ENCODE peak calls at places on chromosomes 13 and 19, in seven cellular contexts. One of them, this sample, is unnamed.

GRCh38 chr13:102587916-102588315 is 8.9 kb upstream of the TPP2 start:
- DNase-seq in retinal pigment epithelial cell: no peak
- DNase-seq in mesothelial cell of epicardium: no peak
- DNase-seq in GM12865: no peak
- DNase-seq in neural crest cell: no peak
- DNase-seq in left ventricle myocardium inferior: no peak
- DNase-seq in lower leg skin: no peak
- DNase-seq in this sample: no peak

GRCh38 chr13:30731658-30732390 is 3.5 kb upstream of the ALOX5AP start:
- DNase-seq in retinal pigment epithelial cell: no peak
- DNase-seq in mesothelial cell of epicardium: no peak
- DNase-seq in GM12865: no peak
- DNase-seq in neural crest cell: no peak
- DNase-seq in left ventricle myocardium inferior: no peak
- DNase-seq in lower leg skin: no peak
- DNase-seq in this sample: no peak

GRCh38 chr13:34942732-34943674 is 933 bp downstream of the NBEA start:
- DNase-seq in retinal pigment epithelial cell: no peak
- DNase-seq in mesothelial cell of epicardium: peak; percentile 21
- DNase-seq in GM12865: peak; percentile 11
- DNase-seq in neural crest cell: peak; percentile 5
- DNase-seq in left ventricle myocardium inferior: peak; percentile 24
- DNase-seq in lower leg skin: peak; percentile 84
- DNase-seq in this sample: peak; percentile 53

GRCh38 chr13:59178344-59178743 is 985.4 kb downstream of the DIAPH3 start:
- DNase-seq in retinal pigment epithelial cell: no peak
- DNase-seq in mesothelial cell of epicardium: no peak
- DNase-seq in GM12865: no peak
- DNase-seq in neural crest cell: no peak
- DNase-seq in left ventricle myocardium inferior: no peak
- DNase-seq in lower leg skin: no peak
- DNase-seq in this sample: no peak

GRCh38 chr19:40717880-40718773 is 1.2 kb downstream of the ITPKC start:
- DNase-seq in retinal pigment epithelial cell: no peak
- DNase-seq in mesothelial cell of epicardium: no peak
- DNase-seq in GM12865: no peak
- DNase-seq in neural crest cell: no peak
- DNase-seq in left ventricle myocardium inferior: no peak
- DNase-seq in lower leg skin: peak; percentile 90
- DNase-seq in this sample: peak; percentile 42

GRCh38 chr19:21934593-21934992 is 76.2 kb downstream of the ZNF208 start:
- DNase-seq in retinal pigment epithelial cell: no peak
- DNase-seq in mesothelial cell of epicardium: no peak
- DNase-seq in GM12865: no peak
- DNase-seq in neural crest cell: no peak
- DNase-seq in left ventricle myocardium inferior: no peak
- DNase-seq in lower leg skin: no peak
- DNase-seq in this sample: no peak

GRCh38 chr19:53865918-53866696 is 1.6 kb upstream of the MYADM start:
- DNase-seq in retinal pigment epithelial cell: no peak
- DNase-seq in mesothelial cell of epicardium: no peak
- DNase-seq in GM12865: no peak
- DNase-seq in neural crest cell: peak; percentile 46
- DNase-seq in left ventricle myocardium inferior: peak; percentile 88
- DNase-seq in lower leg skin: peak; percentile 96
- DNase-seq in this sample: peak; percentile 94

GRCh38 chr13:71210861-71211260 is 656.1 kb downstream of the DACH1 start:
- DNase-seq in retinal pigment epithelial cell: no peak
- DNase-seq in mesothelial cell of epicardium: no peak
- DNase-seq in GM12865: no peak
- DNase-seq in neural crest cell: no peak
- DNase-seq in left ventricle myocardium inferior: no peak
- DNase-seq in lower leg skin: no peak
- DNase-seq in this sample: no peak

GRCh38 chr19:19402656-19403372 is 2.7 kb upstream of the GATAD2A start:
- DNase-seq in retinal pigment epithelial cell: no peak
- DNase-seq in mesothelial cell of epicardium: no peak
- DNase-seq in GM12865: no peak
- DNase-seq in neural crest cell: no peak
- DNase-seq in left ventricle myocardium inferior: no peak
- DNase-seq in lower leg skin: no peak
- DNase-seq in this sample: no peak
- TF ChIP-seq CTCF in retinal pigment epithelial cell: no peak
- TF ChIP-seq CTCF in mesothelial cell of epicardium: no peak
- TF ChIP-seq CTCF in GM12865: no peak
- TF ChIP-seq CTCF in neural crest cell: no peak
- TF ChIP-seq CTCF in left ventricle myocardium inferior: no peak
- TF ChIP-seq CTCF in lower leg skin: no peak
- TF ChIP-seq CTCF in this sample: no peak

DNA sequence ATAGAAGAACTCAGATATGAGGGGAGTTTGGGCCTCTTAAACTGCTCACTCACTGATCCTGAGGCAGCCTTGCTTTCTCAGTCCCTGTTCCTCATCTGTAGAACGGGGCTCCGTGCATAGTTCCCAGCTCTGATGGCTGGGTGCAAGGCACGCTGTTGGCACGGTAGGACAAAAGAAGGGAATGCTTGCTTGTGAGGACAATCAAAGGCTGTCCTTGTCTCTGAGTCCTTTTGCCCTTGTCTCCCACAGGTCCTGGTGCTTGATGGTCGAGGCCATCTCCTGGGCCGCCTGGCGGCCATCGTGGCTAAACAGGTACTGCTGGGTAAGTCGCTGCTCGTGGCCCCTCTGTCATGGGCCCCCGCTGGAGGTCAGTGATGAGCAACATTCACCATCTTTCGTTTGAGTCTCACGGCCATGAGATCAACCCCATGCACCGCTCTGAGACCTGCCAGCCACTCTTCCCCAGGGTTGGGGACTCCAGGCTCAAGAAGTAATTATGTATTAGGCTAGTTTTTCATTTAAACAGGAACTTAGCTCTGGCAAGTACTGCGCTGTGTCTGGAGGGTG is 2.3 kb downstream of the RPL13A start:
- DNase-seq in retinal pigment epithelial cell: no peak
- DNase-seq in mesothelial cell of epicardium: no peak
- DNase-seq in GM12865: peak; percentile 88
- DNase-seq in neural crest cell: no peak
- DNase-seq in left ventricle myocardium inferior: no peak
- DNase-seq in lower leg skin: no peak
- DNase-seq in this sample: peak; percentile 58
- TF ChIP-seq CTCF in retinal pigment epithelial cell: no peak
- TF ChIP-seq CTCF in mesothelial cell of epicardium: no peak
- TF ChIP-seq CTCF in GM12865: peak; percentile 70
- TF ChIP-seq CTCF in neural crest cell: no peak
- TF ChIP-seq CTCF in left ventricle myocardium inferior: no peak
- TF ChIP-seq CTCF in lower leg skin: no peak
- TF ChIP-seq CTCF in this sample: peak; percentile 59

DNA sequence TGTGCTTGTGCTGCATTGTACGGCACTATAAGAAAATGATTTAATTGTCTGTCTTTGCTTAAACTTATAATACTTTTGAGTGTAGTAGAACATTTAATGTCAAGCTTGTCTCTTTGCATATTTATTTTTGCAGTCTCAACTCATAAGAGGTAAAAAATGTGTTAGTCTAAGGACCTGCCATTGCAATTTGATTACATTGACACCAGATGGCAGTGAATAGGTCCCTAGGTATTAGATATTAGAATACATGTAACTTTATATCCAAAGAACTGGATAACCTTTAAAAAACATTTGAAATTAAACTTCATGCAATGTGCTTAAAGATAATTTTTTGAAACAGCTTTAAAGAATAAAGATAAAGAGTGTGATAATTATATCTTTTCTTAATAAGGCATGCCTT is 1421.3 kb downstream of the OLFM4 start:
- DNase-seq in retinal pigment epithelial cell: no peak
- DNase-seq in mesothelial cell of epicardium: no peak
- DNase-seq in GM12865: no peak
- DNase-seq in neural crest cell: no peak
- DNase-seq in left ventricle myocardium inferior: no peak
- DNase-seq in lower leg skin: no peak
- DNase-seq in this sample: no peak
- TF ChIP-seq CTCF in retinal pigment epithelial cell: peak; percentile 44
- TF ChIP-seq CTCF in mesothelial cell of epicardium: no peak
- TF ChIP-seq CTCF in GM12865: no peak
- TF ChIP-seq CTCF in neural crest cell: peak; percentile 58
- TF ChIP-seq CTCF in left ventricle myocardium inferior: no peak
- TF ChIP-seq CTCF in lower leg skin: no peak
- TF ChIP-seq CTCF in this sample: no peak

DNA sequence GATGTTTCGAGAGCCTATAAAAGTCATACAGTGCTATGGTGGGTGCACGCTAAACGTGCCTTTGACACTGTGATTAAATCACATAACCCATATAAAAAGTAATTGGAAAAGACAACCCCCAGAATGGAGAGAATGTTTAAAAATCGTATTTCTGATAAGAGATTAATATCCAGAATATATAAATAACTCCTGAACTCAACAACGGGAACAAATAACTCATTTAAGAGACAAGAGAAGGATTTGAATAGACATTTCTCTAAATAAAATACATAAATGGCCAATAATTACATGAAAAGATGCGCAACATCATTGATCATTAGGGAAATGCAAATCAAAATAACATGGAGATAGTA is 37.0 kb upstream of the IGFL4 start:
- DNase-seq in retinal pigment epithelial cell: no peak
- DNase-seq in mesothelial cell of epicardium: no peak
- DNase-seq in GM12865: no peak
- DNase-seq in neural crest cell: no peak
- DNase-seq in left ventricle myocardium inferior: no peak
- DNase-seq in lower leg skin: no peak
- DNase-seq in this sample: no peak
- TF ChIP-seq CTCF in retinal pigment epithelial cell: no peak
- TF ChIP-seq CTCF in mesothelial cell of epicardium: peak; percentile 20
- TF ChIP-seq CTCF in GM12865: no peak
- TF ChIP-seq CTCF in neural crest cell: no peak
- TF ChIP-seq CTCF in left ventricle myocardium inferior: no peak
- TF ChIP-seq CTCF in lower leg skin: no peak
- TF ChIP-seq CTCF in this sample: peak; percentile 17

GRCh38 chr13:75366380-75367280 is 115.3 kb downstream of the TBC1D4 start:
- DNase-seq in retinal pigment epithelial cell: no peak
- DNase-seq in mesothelial cell of epicardium: no peak
- DNase-seq in GM12865: no peak
- DNase-seq in neural crest cell: no peak
- DNase-seq in left ventricle myocardium inferior: no peak
- DNase-seq in lower leg skin: no peak
- DNase-seq in this sample: no peak
- TF ChIP-seq CTCF in retinal pigment epithelial cell: no peak
- TF ChIP-seq CTCF in mesothelial cell of epicardium: no peak
- TF ChIP-seq CTCF in GM12865: peak; percentile 1
- TF ChIP-seq CTCF in neural crest cell: no peak
- TF ChIP-seq CTCF in left ventricle myocardium inferior: no peak
- TF ChIP-seq CTCF in lower leg skin: no peak
- TF ChIP-seq CTCF in this sample: no peak

GRCh38 chr13:40789275-40790231 is at the start of gene SLC25A15:
- DNase-seq in retinal pigment epithelial cell: peak; percentile 38
- DNase-seq in mesothelial cell of epicardium: peak; percentile 57
- DNase-seq in GM12865: peak; percentile 92
- DNase-seq in neural crest cell: peak; percentile 68
- DNase-seq in left ventricle myocardium inferior: peak; percentile 85
- DNase-seq in lower leg skin: peak; percentile 92
- DNase-seq in this sample: peak; percentile 89
- TF ChIP-seq CTCF in retinal pigment epithelial cell: no peak
- TF ChIP-seq CTCF in mesothelial cell of epicardium: no peak
- TF ChIP-seq CTCF in GM12865: peak; percentile 31
- TF ChIP-seq CTCF in neural crest cell: peak; percentile 47
- TF ChIP-seq CTCF in left ventricle myocardium inferior: peak; percentile 49
- TF ChIP-seq CTCF in lower leg skin: no peak
- TF ChIP-seq CTCF in this sample: peak; percentile 15

GRCh38 chr19:8639821-8640401 is 9.5 kb downstream of the NFILZ start:
- DNase-seq in retinal pigment epithelial cell: no peak
- DNase-seq in mesothelial cell of epicardium: no peak
- DNase-seq in GM12865: no peak
- DNase-seq in neural crest cell: no peak
- DNase-seq in left ventricle myocardium inferior: no peak
- DNase-seq in lower leg skin: no peak
- DNase-seq in this sample: no peak

GRCh38 chr19:8638078-8638619 is 7.7 kb downstream of the NFILZ start:
- DNase-seq in retinal pigment epithelial cell: no peak
- DNase-seq in mesothelial cell of epicardium: no peak
- DNase-seq in GM12865: no peak
- DNase-seq in neural crest cell: no peak
- DNase-seq in left ventricle myocardium inferior: peak; percentile 39
- DNase-seq in lower leg skin: no peak
- DNase-seq in this sample: peak; percentile 36

GRCh38 chr19:8641908-8642547 is 11.6 kb downstream of the NFILZ start:
- DNase-seq in retinal pigment epithelial cell: no peak
- DNase-seq in mesothelial cell of epicardium: no peak
- DNase-seq in GM12865: peak; percentile 49
- DNase-seq in neural crest cell: peak; percentile 15
- DNase-seq in left ventricle myocardium inferior: no peak
- DNase-seq in lower leg skin: no peak
- DNase-seq in this sample: peak; percentile 32

GRCh38 chr19:8641221-8641907 is 10.9 kb downstream of the NFILZ start:
- DNase-seq in retinal pigment epithelial cell: no peak
- DNase-seq in mesothelial cell of epicardium: no peak
- DNase-seq in GM12865: no peak
- DNase-seq in neural crest cell: no peak
- DNase-seq in left ventricle myocardium inferior: no peak
- DNase-seq in lower leg skin: no peak
- DNase-seq in this sample: no peak

GRCh38 chr19:8640402-8641004 is 10.1 kb downstream of the NFILZ start:
- DNase-seq in retinal pigment epithelial cell: no peak
- DNase-seq in mesothelial cell of epicardium: no peak
- DNase-seq in GM12865: no peak
- DNase-seq in neural crest cell: no peak
- DNase-seq in left ventricle myocardium inferior: peak; percentile 36
- DNase-seq in lower leg skin: peak; percentile 93
- DNase-seq in this sample: peak; percentile 22
- TF ChIP-seq CTCF in retinal pigment epithelial cell: no peak
- TF ChIP-seq CTCF in mesothelial cell of epicardium: no peak
- TF ChIP-seq CTCF in GM12865: no peak
- TF ChIP-seq CTCF in neural crest cell: no peak
- TF ChIP-seq CTCF in left ventricle myocardium inferior: no peak
- TF ChIP-seq CTCF in lower leg skin: no peak
- TF ChIP-seq CTCF in this sample: no peak

GRCh38 chr19:39154626-39155100 is 29.1 kb downstream of the PAK4 start:
- DNase-seq in retinal pigment epithelial cell: no peak
- DNase-seq in mesothelial cell of epicardium: no peak
- DNase-seq in GM12865: no peak
- DNase-seq in neural crest cell: no peak
- DNase-seq in left ventricle myocardium inferior: no peak
- DNase-seq in lower leg skin: no peak
- DNase-seq in this sample: peak; percentile 96
- TF ChIP-seq CTCF in retinal pigment epithelial cell: peak; percentile 6
- TF ChIP-seq CTCF in mesothelial cell of epicardium: no peak
- TF ChIP-seq CTCF in GM12865: no peak
- TF ChIP-seq CTCF in neural crest cell: peak; percentile 22
- TF ChIP-seq CTCF in left ventricle myocardium inferior: no peak
- TF ChIP-seq CTCF in lower leg skin: no peak
- TF ChIP-seq CTCF in this sample: peak; percentile 57